ENCODE peak calls at places on chromosomes 6 and 20, in seven cellular contexts. I, T, P, Y, S, L and B are unnamed samples.

GRCh38 chr6:148803979-148804378 is 57.1 kb downstream of the UST start:
- DNase-seq in S (no peak), I (no peak), T (no peak), L (no peak), Y (no peak), P (peak), B (no peak)

GRCh38 chr6:109187399-109188114 is 92.2 kb downstream of the CEP57L1 start:
- DNase-seq in Y (peak), T (peak), I (peak), S (no peak), L (peak), P (peak), B (peak)

GRCh38 chr6:155495011-155495768 is 39.6 kb upstream of the NOX3 start:
- DNase-seq in I (no peak), L (no peak), Y (peak), S (no peak), P (peak), T (no peak), B (peak)

GRCh38 chr6:41658551-41659069 is 20.3 kb downstream of the MDFI start:
- DNase-seq in T (no peak), S (no peak), L (no peak), I (no peak), Y (no peak), P (no peak), B (no peak)

GRCh38 chr6:128121610-128122009 is 220.8 kb upstream of the THEMIS start:
- DNase-seq in S (no peak), P (no peak), I (no peak), L (no peak), Y (no peak), T (no peak), B (no peak)

GRCh38 chr6:124882580-124883393 is 79.5 kb upstream of the RNF217 start:
- DNase-seq in I (no peak), P (peak), T (no peak), L (no peak), S (no peak), Y (peak), B (no peak)

GRCh38 chr20:41330343-41330720 is 10.3 kb upstream of the LPIN3 start:
- DNase-seq in T (no peak), I (no peak), S (no peak), Y (no peak), P (peak), L (no peak), B (no peak)

GRCh38 chr6:125974214-125974866 is 12.0 kb upstream of the TRMT11 start:
- DNase-seq in P (peak), S (no peak), I (no peak), Y (peak), T (no peak), L (no peak), B (no peak)

GRCh38 chr20:39081255-39081654 is 119.1 kb downstream of the DHX35 start:
- DNase-seq in S (peak), P (peak), L (peak), I (peak), Y (peak), T (peak), B (peak)

GRCh38 chr6:170037541-170038250 is 253.2 kb downstream of the DLL1 start:
- DNase-seq in P (no peak), S (no peak), L (no peak), I (no peak), Y (peak), T (no peak), B (no peak)

GRCh38 chr6:47496935-47497579 is 19.5 kb downstream of the CD2AP start:
- DNase-seq in Y (no peak), L (no peak), T (no peak), S (no peak), I (no peak), P (no peak), B (no peak)

GRCh38 chr6:52391599-52391998 is 28.5 kb upstream of the EFHC1 start:
- DNase-seq in T (no peak), P (no peak), L (no peak), I (no peak), S (no peak), Y (no peak), B (no peak)

GRCh38 chr6:307065-307814 is 15.0 kb downstream of the DUSP22 start:
- DNase-seq in Y (no peak), S (no peak), T (no peak), L (no peak), P (no peak), I (no peak), B (no peak)

GRCh38 chr20:54148947-54149764 is 24.6 kb downstream of the CYP24A1 start:
- DNase-seq in T (no peak), P (no peak), I (no peak), Y (no peak), S (peak), L (no peak), B (no peak)

GRCh38 chr20:5211803-5212714 is 85.3 kb downstream of the CDS2 start:
- DNase-seq in Y (no peak), P (no peak), I (no peak), L (no peak), S (no peak), T (no peak), B (no peak)

GRCh38 chr6:111890981-111891380 is 17.7 kb upstream of the FYN start:
- DNase-seq in P (peak), L (no peak), I (no peak), S (no peak), Y (no peak), T (no peak), B (no peak)

GRCh38 chr6:90537723-90538407 is 49.0 kb downstream of the MAP3K7 start:
- DNase-seq in P (peak), L (no peak), S (no peak), Y (peak), I (no peak), T (no peak), B (no peak)

GRCh38 chr6:7058250-7058923 is 49.4 kb upstream of the RREB1 start:
- DNase-seq in T (no peak), I (peak), L (no peak), Y (peak), P (peak), S (peak), B (no peak)

GRCh38 chr6:53020005-53020744 is 25.1 kb upstream of the GSTA4 start:
- DNase-seq in I (no peak), L (no peak), S (no peak), T (no peak), Y (no peak), P (no peak), B (no peak)

GRCh38 chr6:13668291-13668928 is 43.2 kb downstream of the RANBP9 start:
- DNase-seq in Y (peak), I (no peak), L (no peak), T (no peak), S (no peak), P (peak), B (no peak)

GRCh38 chr6:5004373-5005037 is 668 bp upstream of the RPP40 start:
- DNase-seq in L (no peak), S (no peak), T (no peak), Y (peak), I (no peak), P (no peak), B (no peak)

GRCh38 chr6:44269168-44269920 is 906 bp upstream of the TMEM151B start:
- DNase-seq in L (no peak), T (no peak), S (no peak), Y (no peak), P (peak), I (no peak), B (no peak)

GRCh38 chr6:128731249-128732165 is 151.4 kb upstream of the LAMA2 start:
- DNase-seq in S (peak), Y (peak), I (no peak), L (no peak), T (no peak), P (peak), B (peak)

GRCh38 chr6:134875367-134875766 is 74.5 kb downstream of the ALDH8A1 start:
- DNase-seq in T (no peak), I (no peak), L (no peak), S (no peak), P (no peak), Y (peak), B (no peak)

GRCh38 chr6:129146836-129147366 is 264.0 kb downstream of the LAMA2 start:
- DNase-seq in P (no peak), I (no peak), T (no peak), S (no peak), Y (no peak), L (no peak), B (no peak)

GRCh38 chr6:9862603-9863167 is 552.2 kb downstream of the TFAP2A start:
- DNase-seq in P (no peak), Y (no peak), I (no peak), L (no peak), T (no peak), S (no peak), B (no peak)

GRCh38 chr6:44785123-44785522 is 397.6 kb downstream of the CDC5L start:
- DNase-seq in P (no peak), T (no peak), Y (no peak), L (no peak), I (no peak), S (no peak), B (no peak)

GRCh38 chr6:41053056-41053455 is at the start of gene APOBEC2:
- DNase-seq in S (no peak), P (no peak), T (no peak), I (no peak), L (no peak), Y (no peak), B (no peak)

GRCh38 chr6:166465671-166466087 is 82.9 kb upstream of the MPC1 start:
- DNase-seq in T (no peak), S (no peak), Y (no peak), P (peak), I (no peak), L (no peak), B (no peak)

GRCh38 chr6:63856271-63856670 is 220.7 kb downstream of the PHF3 start:
- DNase-seq in L (no peak), I (no peak), S (no peak), Y (no peak), T (no peak), P (no peak), B (no peak)

GRCh38 chr6:160085226-160085625 is 36.4 kb upstream of the SLC22A1 start:
- DNase-seq in S (no peak), I (no peak), Y (no peak), T (no peak), L (no peak), P (no peak), B (no peak)

GRCh38 chr20:40882173-40882572 is 146.4 kb upstream of the TOP1 start:
- DNase-seq in P (no peak), S (no peak), Y (no peak), L (no peak), T (no peak), I (no peak), B (no peak)